ENCODE peak calls at places on chromosomes 5 and 9, in eight cellular contexts. P is HCT116, N is A549, H is GM23338, X is Panc1, Z is K562, Y is HepG2, C is SK-N-SH. T is an unnamed sample.

GRCh38 chr9:34254966-34255825 is 73.9 kb downstream of the KIF24 start:
- DNase-seq in P (no peak), N (no peak), H (no peak), X (no peak), Z (no peak), Y (no peak), C (no peak), T (no peak)

GRCh38 chr5:25516136-25516535 is 871.4 kb upstream of the CDH10 start:
- DNase-seq in P (no peak), N (no peak), H (no peak), X (no peak), Z (no peak), Y (no peak), C (no peak), T (no peak)

GRCh38 chr9:108142504-108143201 is 653.1 kb upstream of the KLF4 start:
- DNase-seq in P (no peak), N (no peak), H (peak), X (no peak), Z (no peak), Y (no peak), C (no peak), T (no peak)

GRCh38 chr5:95641803-95642220 is 4.8 kb upstream of the RFESD start:
- DNase-seq in P (no peak), N (no peak), H (no peak), X (no peak), Z (peak), Y (peak), C (no peak), T (no peak)

GRCh38 chr5:142356318-142356715 is 31.5 kb upstream of the SPRY4 start:
- DNase-seq in P (no peak), N (no peak), H (no peak), X (no peak), Z (no peak), Y (no peak), C (no peak), T (no peak)

GRCh38 chr5:54401515-54401914 is 54.0 kb upstream of the HSPB3 start:
- DNase-seq in P (no peak), N (no peak), H (no peak), X (no peak), Z (no peak), Y (no peak), C (no peak), T (no peak)

GRCh38 chr5:94969174-94969573 is 315.7 kb downstream of the MCTP1 start:
- DNase-seq in P (peak), N (no peak), H (peak), X (peak), Z (peak), Y (no peak), C (no peak), T (no peak)

GRCh38 chr9:89252910-89253309 is 58.1 kb upstream of the CKS2 start:
- DNase-seq in P (no peak), N (no peak), H (no peak), X (no peak), Z (no peak), Y (no peak), C (no peak), T (no peak)

GRCh38 chr5:180007582-180007981 is 64.0 kb downstream of the RNF130 start:
- DNase-seq in P (no peak), N (no peak), H (peak), X (no peak), Z (peak), Y (no peak), C (peak), T (no peak)

GRCh38 chr9:131406567-131407436 is 12.9 kb downstream of the PRRC2B start:
- DNase-seq in P (no peak), N (no peak), H (no peak), X (no peak), Z (no peak), Y (no peak), C (no peak), T (no peak)

GRCh38 chr5:43232943-43233833 is 41.2 kb downstream of the NIM1K start:
- DNase-seq in P (no peak), N (no peak), H (no peak), X (no peak), Z (no peak), Y (no peak), C (no peak), T (no peak)

GRCh38 chr9:123048748-123049147 is 15.3 kb downstream of the GPR21 start:
- DNase-seq in P (no peak), N (no peak), H (no peak), X (no peak), Z (no peak), Y (no peak), C (no peak), T (no peak)

GRCh38 chr9:126894052-126894603 is 20.5 kb upstream of the RALGPS1 start:
- DNase-seq in P (no peak), N (no peak), H (peak), X (no peak), Z (no peak), Y (no peak), C (no peak), T (no peak)

GRCh38 chr9:4796988-4797956 is 4.5 kb downstream of the RCL1 start:
- DNase-seq in P (peak), N (peak), H (peak), X (peak), Z (peak), Y (peak), C (peak), T (no peak)

GRCh38 chr9:81851340-81851739 is 76.9 kb upstream of the SPATA31D4 start:
- DNase-seq in P (no peak), N (no peak), H (no peak), X (no peak), Z (no peak), Y (no peak), C (no peak), T (no peak)

GRCh38 chr5:175460126-175460525 is 16.1 kb upstream of the DRD1 start:
- DNase-seq in P (no peak), N (no peak), H (peak), X (no peak), Z (peak), Y (no peak), C (no peak), T (no peak)

GRCh38 chr9:108151161-108151586 is 661.6 kb upstream of the KLF4 start:
- DNase-seq in P (no peak), N (no peak), H (no peak), X (no peak), Z (peak), Y (no peak), C (no peak), T (no peak)

GRCh38 chr5:153523831-153524230 is 33.4 kb downstream of the GRIA1 start:
- DNase-seq in P (no peak), N (no peak), H (no peak), X (no peak), Z (no peak), Y (no peak), C (no peak), T (no peak)

GRCh38 chr9:20253635-20254034 is 368.7 kb downstream of the MLLT3 start:
- DNase-seq in P (no peak), N (no peak), H (no peak), X (no peak), Z (no peak), Y (no peak), C (no peak), T (no peak)

GRCh38 chr5:117266237-117266725 is 691.7 kb upstream of the SEMA6A start:
- DNase-seq in P (peak), N (no peak), H (no peak), X (no peak), Z (no peak), Y (no peak), C (no peak), T (no peak)

GRCh38 chr9:99262949-99263418 is 40.9 kb downstream of the SEC61B start:
- DNase-seq in P (no peak), N (no peak), H (no peak), X (no peak), Z (no peak), Y (no peak), C (no peak), T (no peak)

GRCh38 chr9:98071737-98072136 is 15.2 kb downstream of the NANS start:
- DNase-seq in P (no peak), N (no peak), H (no peak), X (no peak), Z (no peak), Y (no peak), C (no peak), T (peak)

GRCh38 chr5:159406571-159406970 is 76.3 kb upstream of the IL12B start:
- DNase-seq in P (no peak), N (no peak), H (no peak), X (no peak), Z (no peak), Y (no peak), C (no peak), T (no peak)

GRCh38 chr5:172410160-172410559 is 44.2 kb downstream of the SH3PXD2B start:
- DNase-seq in P (no peak), N (no peak), H (peak), X (no peak), Z (no peak), Y (no peak), C (no peak), T (peak)

GRCh38 chr5:96577909-96578308 is 84.3 kb upstream of the CAST start:
- DNase-seq in P (no peak), N (no peak), H (no peak), X (no peak), Z (no peak), Y (no peak), C (no peak), T (no peak)

GRCh38 chr5:95856501-95856981 is 34.0 kb upstream of the GLRX start:
- DNase-seq in P (no peak), N (no peak), H (no peak), X (no peak), Z (no peak), Y (no peak), C (no peak), T (no peak)

GRCh38 chr5:36236801-36237200 is 4.9 kb downstream of the NADK2 start:
- DNase-seq in P (no peak), N (no peak), H (no peak), X (no peak), Z (no peak), Y (no peak), C (no peak), T (no peak)

DNA sequence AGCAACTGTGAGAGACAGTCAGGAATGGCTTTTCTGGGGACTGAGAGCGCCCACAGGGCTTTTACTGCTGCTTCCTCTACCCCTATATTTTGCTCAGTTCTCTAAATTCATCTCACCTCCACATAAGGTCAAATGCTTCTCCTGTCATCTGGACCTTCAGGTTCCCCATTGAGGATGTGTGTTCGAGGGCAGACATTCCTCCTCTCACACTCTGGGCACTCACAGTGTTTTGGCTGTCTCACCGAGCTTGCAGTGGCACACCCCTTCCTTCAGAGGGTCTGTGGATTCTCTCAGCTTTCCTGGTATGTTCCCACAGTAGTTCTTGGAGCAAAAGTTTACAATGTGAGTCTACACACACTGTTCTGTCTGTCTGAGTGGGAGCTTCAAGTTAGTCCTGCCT is 127.8 kb upstream of the GLRA1 start:
- DNase-seq in P (no peak), N (no peak), H (no peak), X (no peak), Z (no peak), Y (no peak), C (no peak), T (no peak)
- TF ChIP-seq REST in P (no peak), N (no peak), H (no peak), X (no peak), Z (no peak), Y (no peak), C (no peak), T (no peak)

DNA sequence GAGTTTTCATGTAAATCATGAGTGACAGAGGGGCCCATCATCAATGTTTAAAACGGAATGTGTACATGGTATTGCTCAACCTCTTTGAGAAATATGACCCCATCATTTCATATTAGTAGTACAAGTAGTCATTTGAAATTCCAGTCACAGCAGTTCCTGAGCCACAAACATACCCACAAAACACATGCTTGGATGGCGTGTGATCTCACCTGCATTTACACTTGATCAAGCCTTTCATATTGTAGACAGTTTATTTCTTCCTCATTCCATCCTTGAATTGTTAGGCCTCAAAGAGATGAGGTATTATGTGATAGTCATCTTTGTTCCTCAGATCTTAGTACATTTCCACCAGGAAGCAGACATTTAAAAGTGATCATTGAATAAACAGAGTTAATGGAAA is 96.8 kb upstream of the TAS2R1 start:
- DNase-seq in P (no peak), N (no peak), H (no peak), X (no peak), Z (no peak), Y (no peak), C (no peak), T (no peak)
- H3K27ac ChIP-seq in P (no peak), N (no peak), H (no peak), X (no peak), Z (no peak), Y (no peak), C (no peak), T (no peak)

DNA sequence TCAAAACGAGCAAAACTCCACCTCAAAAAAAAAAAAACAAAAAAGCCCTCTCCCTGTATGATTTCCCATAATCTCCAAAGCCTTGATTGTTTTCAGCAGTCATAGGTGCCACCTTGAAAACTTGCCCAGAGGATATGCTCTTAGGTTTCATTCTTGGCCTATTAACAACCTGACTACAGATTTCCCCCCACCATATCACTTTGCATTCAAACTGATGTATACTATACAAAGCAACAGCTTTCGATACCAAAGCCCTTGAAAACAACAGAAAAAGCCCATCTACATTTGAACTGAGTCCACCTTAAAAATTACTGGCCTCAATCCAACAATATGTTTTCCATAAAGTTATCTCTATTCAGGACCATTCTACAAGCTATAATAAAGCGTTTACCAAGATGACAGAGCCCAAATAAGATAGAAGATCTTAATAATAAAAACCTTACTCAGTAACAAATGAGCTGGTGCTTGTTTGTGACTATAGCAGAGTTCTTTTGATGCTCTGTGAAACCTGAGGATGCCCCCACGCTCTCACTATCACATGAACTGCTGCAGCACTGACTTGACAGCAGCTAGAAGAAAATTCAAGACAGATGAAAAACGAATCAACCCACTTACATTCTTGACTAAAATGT is 44.4 kb downstream of the FNBP1 start:
- DNase-seq in P (no peak), N (no peak), H (no peak), X (no peak), Z (no peak), Y (no peak), C (peak), T (no peak)
- TF ChIP-seq REST in P (no peak), N (no peak), H (no peak), X (no peak), Z (no peak), Y (no peak), C (no peak), T (no peak)

GRCh38 chr9:120505186-120505585 is 74.8 kb downstream of the CDK5RAP2 start:
- DNase-seq in P (no peak), N (no peak), H (peak), X (no peak), Z (no peak), Y (no peak), C (no peak), T (no peak)
- H3K27ac ChIP-seq in P (no peak), N (no peak), H (no peak), X (no peak), Z (no peak), Y (no peak), C (no peak), T (no peak)

GRCh38 chr5:77627869-77628674 is 10.4 kb downstream of the OTP start:
- DNase-seq in P (no peak), N (no peak), H (peak), X (no peak), Z (no peak), Y (no peak), C (peak), T (no peak)
- TF ChIP-seq REST in P (no peak), N (no peak), H (no peak), X (no peak), Z (no peak), Y (no peak), C (no peak), T (no peak)

GRCh38 chr9:133002147-133003070 is 23.9 kb downstream of the GFI1B start:
- DNase-seq in P (no peak), N (no peak), H (no peak), X (no peak), Z (no peak), Y (no peak), C (no peak), T (no peak)

GRCh38 chr9:133004091-133005072 is 25.9 kb downstream of the GFI1B start:
- DNase-seq in P (no peak), N (no peak), H (peak), X (no peak), Z (peak), Y (no peak), C (peak), T (peak)

GRCh38 chr9:133003671-133004090 is 25.2 kb downstream of the GFI1B start:
- DNase-seq in P (no peak), N (no peak), H (peak), X (no peak), Z (no peak), Y (no peak), C (peak), T (peak)

GRCh38 chr9:133000842-133001241 is 22.3 kb downstream of the GFI1B start:
- DNase-seq in P (no peak), N (no peak), H (peak), X (no peak), Z (no peak), Y (no peak), C (no peak), T (no peak)

GRCh38 chr9:133003071-133003461 is 24.6 kb downstream of the GFI1B start:
- DNase-seq in P (no peak), N (no peak), H (no peak), X (no peak), Z (peak), Y (no peak), C (no peak), T (no peak)
- H3K27ac ChIP-seq in P (no peak), N (no peak), H (no peak), X (no peak), Z (peak), Y (no peak), C (no peak), T (peak)

DNA sequence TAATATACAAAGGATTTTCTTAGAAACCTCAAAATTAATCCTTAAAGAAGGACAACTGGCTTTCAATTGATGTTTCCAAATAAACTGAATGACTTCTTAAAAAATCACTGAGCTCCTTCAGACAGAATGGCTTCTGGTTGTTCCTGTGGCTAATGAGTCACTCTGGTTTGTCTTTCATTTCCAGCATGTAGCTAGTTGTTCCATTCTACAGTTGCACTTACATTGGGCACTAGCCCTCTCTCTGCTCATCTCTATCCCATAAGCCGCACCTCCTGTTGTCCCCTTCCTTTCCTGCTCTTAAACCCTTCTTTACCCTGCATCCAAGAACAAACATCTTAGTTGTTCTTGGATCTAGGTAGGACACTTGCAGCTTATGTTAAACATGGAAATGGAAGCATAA is 235.3 kb upstream of the HAPLN1 start:
- DNase-seq in P (no peak), N (no peak), H (no peak), X (no peak), Z (no peak), Y (no peak), C (no peak), T (no peak)
- TF ChIP-seq REST in P (no peak), N (no peak), H (no peak), X (no peak), Z (no peak), Y (no peak), C (no peak), T (no peak)

GRCh38 chr9:116992870-116993269 is 305.8 kb downstream of the TRIM32 start:
- DNase-seq in P (no peak), N (no peak), H (no peak), X (no peak), Z (no peak), Y (no peak), C (no peak), T (no peak)

GRCh38 chr9:116985636-116986414 is 298.7 kb downstream of the TRIM32 start:
- DNase-seq in P (no peak), N (no peak), H (no peak), X (no peak), Z (no peak), Y (no peak), C (peak), T (no peak)

GRCh38 chr9:116990592-116990991 is 303.5 kb downstream of the TRIM32 start:
- DNase-seq in P (no peak), N (no peak), H (no peak), X (no peak), Z (no peak), Y (no peak), C (no peak), T (no peak)

GRCh38 chr9:116984111-116984510 is 297.0 kb downstream of the TRIM32 start:
- DNase-seq in P (no peak), N (no peak), H (no peak), X (no peak), Z (no peak), Y (no peak), C (no peak), T (no peak)

DNA sequence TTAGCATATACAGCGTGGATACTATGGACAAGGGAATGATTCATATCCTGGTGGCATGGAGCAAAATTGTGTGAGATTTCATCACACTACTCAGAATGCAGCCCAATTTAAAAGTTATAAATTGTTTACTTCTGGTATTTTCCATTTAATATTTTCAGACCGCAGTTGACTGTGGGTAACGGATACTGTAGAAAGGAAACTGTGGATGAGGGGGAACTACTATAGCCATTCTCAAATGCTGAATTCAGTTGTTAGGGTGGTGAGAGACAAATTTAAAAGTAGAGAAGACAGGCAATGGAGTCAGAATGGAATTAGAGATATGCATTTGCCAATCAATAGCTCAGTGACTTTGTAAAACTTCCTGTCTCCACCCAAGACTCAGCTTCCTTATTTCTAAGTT is 300.8 kb downstream of the TRIM32 start:
- DNase-seq in P (no peak), N (no peak), H (no peak), X (no peak), Z (no peak), Y (no peak), C (no peak), T (no peak)
- H3K27ac ChIP-seq in P (no peak), N (no peak), H (no peak), X (no peak), Z (no peak), Y (no peak), C (no peak), T (no peak)

T was measured in HL-60.